ENCODE peak calls at places on chromosomes 12 and 14, in nine cellular contexts. T is K562, U is foreskin fibroblast, E is upper lobe of right lung, P is kidney epithelial cell, G is fibroblast of mammary gland, L is MM.1S, A is left lung, X is bronchial epithelial cell. N is an unnamed sample.

GRCh38 chr14:47040490-47040889 is 388.9 kb upstream of the RPL10L start:
- DNase-seq in T (no peak), U (no peak), E (no peak), P (peak; percentile 9), G (peak; percentile 0), L (peak; percentile 12), A (no peak), X (peak; percentile 73), N (no peak)

GRCh38 chr14:39268393-39268792 is 34.7 kb downstream of the MIA2 start:
- DNase-seq in T (no peak), U (no peak), E (no peak), P (no peak), G (peak; percentile 32), L (peak; percentile 18), A (no peak), X (peak; percentile 21), N (peak; percentile 26)

GRCh38 chr12:79317184-79317847 is 373.4 kb downstream of the PAWR start:
- DNase-seq in T (no peak), U (no peak), E (no peak), P (no peak), G (no peak), L (no peak), A (no peak), X (no peak), N (no peak)

GRCh38 chr12:131928080-131928764 is 854 bp upstream of the PUS1 start:
- DNase-seq in T (peak; percentile 12), U (no peak), E (no peak), P (no peak), G (peak; percentile 24), L (no peak), A (peak; percentile 57), X (no peak), N (peak; percentile 22)

GRCh38 chr12:122215789-122216188 is 10.1 kb downstream of the DIABLO start:
- DNase-seq in T (no peak), U (no peak), E (no peak), P (no peak), G (peak; percentile 61), L (no peak), A (no peak), X (no peak), N (no peak)

GRCh38 chr14:29897181-29897580 is 30.5 kb downstream of the PRKD1 start:
- DNase-seq in T (no peak), U (no peak), E (no peak), P (no peak), G (no peak), L (no peak), A (no peak), X (no peak), N (no peak)

GRCh38 chr14:90272523-90272922 is 16.2 kb downstream of the PSMC1 start:
- DNase-seq in T (no peak), U (no peak), E (peak; percentile 72), P (no peak), G (no peak), L (no peak), A (no peak), X (no peak), N (peak; percentile 33)

GRCh38 chr12:118371354-118372282 is 1.1 kb downstream of the TAOK3 start:
- DNase-seq in T (no peak), U (no peak), E (peak; percentile 70), P (no peak), G (no peak), L (no peak), A (peak; percentile 87), X (no peak), N (no peak)

GRCh38 chr14:38339704-38340103 is 83.8 kb upstream of the CLEC14A start:
- DNase-seq in T (no peak), U (peak; percentile 80), E (no peak), P (no peak), G (peak; percentile 88), L (no peak), A (no peak), X (no peak), N (peak; percentile 68)

GRCh38 chr12:111148005-111148404 is 220.9 kb downstream of the PHETA1 start:
- DNase-seq in T (no peak), U (no peak), E (no peak), P (no peak), G (no peak), L (no peak), A (no peak), X (no peak), N (no peak)

GRCh38 chr12:62250671-62251608 is 9.3 kb upstream of the USP15 start:
- DNase-seq in T (peak; percentile 52), U (peak; percentile 58), E (no peak), P (no peak), G (peak; percentile 68), L (peak; percentile 61), A (no peak), X (peak; percentile 74), N (peak; percentile 81)

GRCh38 chr12:39935275-39935674 is 170.6 kb downstream of the SLC2A13 start:
- DNase-seq in T (no peak), U (peak; percentile 21), E (no peak), P (no peak), G (peak; percentile 80), L (no peak), A (no peak), X (peak; percentile 63), N (peak; percentile 64)

GRCh38 chr14:58072288-58073071 is 79.5 kb downstream of the ARMH4 start:
- DNase-seq in T (peak; percentile 52), U (peak; percentile 33), E (no peak), P (peak; percentile 50), G (peak; percentile 78), L (peak; percentile 48), A (no peak), X (peak; percentile 65), N (peak; percentile 85)

GRCh38 chr14:34604990-34605389 is 25.0 kb downstream of the SNX6 start:
- DNase-seq in T (no peak), U (no peak), E (no peak), P (no peak), G (peak; percentile 68), L (no peak), A (no peak), X (peak; percentile 48), N (peak; percentile 62)

GRCh38 chr14:96062010-96062409 is 22.8 kb downstream of the C14orf132 start:
- DNase-seq in T (no peak), U (no peak), E (no peak), P (no peak), G (no peak), L (no peak), A (no peak), X (no peak), N (no peak)

GRCh38 chr12:92133795-92134637 is 11.6 kb downstream of the BTG1 start:
- DNase-seq in T (no peak), U (no peak), E (no peak), P (no peak), G (no peak), L (peak; percentile 5), A (no peak), X (no peak), N (no peak)

GRCh38 chr14:54908230-54908629 is 5.6 kb upstream of the GCH1 start:
- DNase-seq in T (no peak), U (no peak), E (no peak), P (no peak), G (no peak), L (peak; percentile 70), A (no peak), X (no peak), N (no peak)

GRCh38 chr14:99644723-99645544 is at the start of gene HHIPL1:
- DNase-seq in T (no peak), U (peak; percentile 23), E (no peak), P (no peak), G (peak; percentile 17), L (no peak), A (no peak), X (no peak), N (peak; percentile 50)

GRCh38 chr12:109540526-109541411 is 32.5 kb downstream of the MMAB start:
- DNase-seq in T (no peak), U (no peak), E (no peak), P (no peak), G (no peak), L (no peak), A (no peak), X (no peak), N (no peak)
- H3K4me3 ChIP-seq in T (no peak overlapping the region), U (no peak overlapping the region), E (no peak overlapping the region), P (no peak overlapping the region), G (no peak overlapping the region), L (no peak overlapping the region), A (no peak overlapping the region), X (no peak overlapping the region), N (no peak overlapping the region)

GRCh38 chr12:400828-401227 is 616 bp upstream of the CCDC77 start:
- DNase-seq in T (no peak), U (no peak), E (no peak), P (no peak), G (no peak), L (no peak), A (no peak), X (no peak), N (no peak)

GRCh38 chr12:402127-402456 is 648 bp downstream of the CCDC77 start:
- DNase-seq in T (no peak), U (peak; percentile 25), E (no peak), P (no peak), G (peak; percentile 47), L (peak; percentile 45), A (no peak), X (peak; percentile 47), N (peak; percentile 49)

GRCh38 chr12:401235-402126 is at the start of gene CCDC77:
- DNase-seq in T (peak; percentile 92), U (peak; percentile 87), E (peak; percentile 93), P (peak; percentile 52), G (peak; percentile 89), L (peak; percentile 96), A (peak; percentile 92), X (peak; percentile 80), N (peak; percentile 94)
- TF ChIP-seq CTCF in T (peak; percentile 31), U (no peak), E (peak; percentile 27), P (peak; percentile 21), G (peak; percentile 20), L (peak; percentile 30), A (peak; percentile 26), X (peak; percentile 37), N (peak; percentile 27)

DNA sequence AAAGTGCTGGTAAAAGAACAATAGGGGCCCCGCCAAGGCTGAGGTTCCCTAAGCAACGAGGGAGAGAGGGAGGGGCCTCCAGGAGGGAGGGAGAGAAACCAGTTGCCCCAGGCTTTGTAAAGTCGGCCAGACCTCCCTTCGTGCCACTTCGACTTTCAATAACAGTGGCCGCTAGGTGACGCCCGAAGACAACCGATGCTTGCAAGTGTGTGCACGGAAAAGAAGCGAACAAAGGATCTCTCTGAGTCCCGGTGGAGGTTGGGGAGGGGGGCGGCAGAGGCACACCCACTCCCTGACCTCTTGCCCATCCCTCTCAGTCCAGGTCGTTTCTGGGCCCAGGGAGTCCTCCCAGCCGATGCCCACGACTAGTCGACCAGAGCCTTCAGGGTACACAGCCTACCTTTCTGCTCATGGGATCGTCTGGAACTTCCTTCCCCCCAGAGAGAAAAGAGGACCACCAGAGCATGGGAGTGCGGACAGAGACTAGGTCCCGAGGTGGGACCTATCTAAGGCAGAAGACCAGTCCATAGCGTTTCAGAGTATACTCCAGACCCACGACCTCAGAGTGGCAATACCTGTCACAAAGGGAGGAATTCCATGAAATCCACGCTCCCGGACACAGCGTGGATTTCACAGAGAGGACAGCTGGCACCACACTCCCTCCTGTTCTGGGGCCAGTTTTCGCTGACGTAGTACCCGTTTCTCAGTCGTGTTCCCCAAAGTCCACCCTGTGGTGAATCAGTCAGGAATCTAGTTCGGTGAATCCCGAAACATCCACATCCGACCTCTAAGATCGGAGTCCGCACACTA is 262.7 kb upstream of the ALG10B start:
- DNase-seq in T (peak; percentile 18), U (no peak), E (peak; percentile 80), P (no peak), G (no peak), L (peak; percentile 73), A (no peak), X (no peak), N (no peak)
- H3K4me3 ChIP-seq in T (no peak overlapping the region), U (no peak overlapping the region), E (no peak overlapping the region), P (no peak overlapping the region), G (no peak overlapping the region), L (peak overlapping the region; percentile 44), A (no peak overlapping the region), X (no peak overlapping the region), N (no peak overlapping the region)

GRCh38 chr12:53476769-53477209 is 22.5 kb downstream of the MAP3K12 start:
- DNase-seq in T (peak; percentile 43), U (no peak), E (no peak), P (no peak), G (peak; percentile 66), L (peak; percentile 50), A (no peak), X (no peak), N (peak; percentile 44)
- TF ChIP-seq CTCF in T (peak; percentile 52), U (peak; percentile 35), E (peak; percentile 25), P (peak; percentile 40), G (peak; percentile 37), L (peak; percentile 57), A (no peak), X (peak; percentile 20), N (peak; percentile 38)

N was measured in fibroblast of pulmonary artery.